ENCODE peak calls at places on chromosomes 13 and 19, in six cellular contexts. K is thoracic aorta, Q is cardiac fibroblast, X is heart left ventricle, B is HL-60, U is choroid plexus epithelial cell. J is an unnamed sample.

GRCh38 chr19:1206733-1207301 is 1.2 kb downstream of the STK11 start:
- DNase-seq in U (no peak), Q (no peak), B (peak; percentile 55), X (no peak), K (no peak), J (no peak)

GRCh38 chr19:2244486-2244885 is 4.6 kb upstream of the AMH start:
- DNase-seq in B (no peak), U (no peak), Q (no peak), K (no peak), X (no peak), J (no peak)

GRCh38 chr13:102873653-102874052 is 27.8 kb downstream of the ERCC5 start:
- DNase-seq in X (no peak), K (no peak), U (peak; percentile 72), B (no peak), Q (peak; percentile 29), J (peak; percentile 38)

GRCh38 chr19:2469102-2469914 is 6.6 kb upstream of the GADD45B start:
- DNase-seq in B (peak; percentile 39), U (peak; percentile 61), K (no peak), X (no peak), Q (peak; percentile 73), J (peak; percentile 89)

GRCh38 chr13:38418286-38418685 is 68.6 kb downstream of the UFM1 start:
- DNase-seq in U (peak; percentile 23), Q (no peak), K (no peak), B (no peak), X (no peak), J (peak; percentile 17)

GRCh38 chr13:97485328-97485727 is 51.4 kb downstream of the RAP2A start:
- DNase-seq in B (no peak), X (no peak), Q (no peak), U (peak; percentile 15), K (no peak), J (no peak)

GRCh38 chr13:38223093-38223492 is 126.6 kb upstream of the UFM1 start:
- DNase-seq in Q (peak; percentile 59), U (peak; percentile 73), K (no peak), X (no peak), B (no peak), J (peak; percentile 32)

GRCh38 chr19:10518444-10519361 is 1.5 kb upstream of the S1PR5 start:
- DNase-seq in U (no peak), K (no peak), X (no peak), Q (no peak), B (no peak), J (no peak)

GRCh38 chr19:14612657-14613056 is 29.8 kb downstream of the CLEC17A start:
- DNase-seq in K (no peak), X (no peak), B (no peak), U (no peak), Q (no peak), J (no peak)

GRCh38 chr13:112226320-112227002 is 149.7 kb upstream of the SPACA7 start:
- DNase-seq in B (no peak), X (no peak), U (no peak), Q (no peak), K (no peak), J (no peak)

GRCh38 chr13:48626726-48627451 is 26.8 kb upstream of the CYSLTR2 start:
- DNase-seq in B (no peak), Q (peak; percentile 51), X (no peak), U (peak; percentile 20), K (no peak), J (no peak)

GRCh38 chr19:46537136-46538097 is 41.8 kb upstream of the PNMA8B start:
- DNase-seq in K (no peak), U (peak; percentile 65), B (no peak), Q (peak; percentile 58), X (peak; percentile 80), J (peak; percentile 53)

GRCh38 chr13:28659611-28659970 is 661 bp downstream of the POMP start:
- DNase-seq in Q (peak; percentile 71), B (no peak), K (no peak), X (no peak), U (peak; percentile 77), J (peak; percentile 40)

GRCh38 chr13:28655566-28655965 is 3.4 kb upstream of the POMP start:
- DNase-seq in X (no peak), Q (peak; percentile 43), B (no peak), U (peak; percentile 69), K (no peak), J (peak; percentile 28)

GRCh38 chr13:28658796-28659610 is at the start of gene POMP:
- DNase-seq in B (peak; percentile 93), U (peak; percentile 96), X (peak; percentile 96), K (peak; percentile 81), Q (peak; percentile 98), J (peak; percentile 94)

GRCh38 chr13:28658539-28658795 is 463 bp upstream of the POMP start:
- DNase-seq in U (peak; percentile 23), Q (no peak), X (no peak), B (no peak), K (no peak), J (no peak)

DNA sequence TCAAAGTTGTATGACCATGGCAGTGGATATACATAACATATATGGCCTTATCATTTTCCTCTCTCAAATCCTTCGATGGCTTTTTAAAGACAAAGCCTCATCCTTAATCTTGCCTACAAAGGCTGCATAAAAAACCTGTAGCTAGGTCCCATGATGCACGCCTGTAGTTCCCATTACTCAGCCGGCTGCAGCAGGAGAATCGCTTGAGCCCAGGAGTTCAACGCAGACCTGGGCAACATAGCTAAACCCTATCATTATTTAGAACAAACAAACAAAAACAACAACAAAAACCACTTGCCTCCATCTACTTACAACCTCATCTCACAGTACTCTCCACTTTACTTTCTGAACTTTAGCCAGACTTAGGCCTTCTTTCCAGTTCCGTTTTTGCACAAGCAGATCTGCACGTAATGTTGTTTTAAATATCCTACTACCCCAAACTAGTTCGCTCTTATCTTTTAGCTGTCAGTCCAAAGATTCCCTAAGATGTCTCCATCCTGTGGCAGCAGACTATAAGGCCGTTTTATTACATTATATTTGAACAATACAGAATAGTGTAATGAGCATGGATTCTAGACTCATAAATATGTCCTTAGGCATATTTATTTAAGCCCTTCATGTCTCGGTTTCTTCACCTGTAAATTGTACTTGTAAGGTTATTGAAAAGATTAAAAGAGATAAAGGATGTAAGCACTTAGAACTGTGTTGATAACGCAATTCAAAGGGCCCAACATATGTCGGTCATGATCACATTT is 969 bp upstream of the POMP start:
- DNase-seq in U (peak; percentile 60), X (no peak), K (no peak), Q (peak; percentile 52), B (peak; percentile 35), J (no peak)
- TF ChIP-seq CTCF in U (peak; percentile 43), X (peak; percentile 20), K (no peak), Q (peak; percentile 7), B (no peak), J (no peak)

DNA sequence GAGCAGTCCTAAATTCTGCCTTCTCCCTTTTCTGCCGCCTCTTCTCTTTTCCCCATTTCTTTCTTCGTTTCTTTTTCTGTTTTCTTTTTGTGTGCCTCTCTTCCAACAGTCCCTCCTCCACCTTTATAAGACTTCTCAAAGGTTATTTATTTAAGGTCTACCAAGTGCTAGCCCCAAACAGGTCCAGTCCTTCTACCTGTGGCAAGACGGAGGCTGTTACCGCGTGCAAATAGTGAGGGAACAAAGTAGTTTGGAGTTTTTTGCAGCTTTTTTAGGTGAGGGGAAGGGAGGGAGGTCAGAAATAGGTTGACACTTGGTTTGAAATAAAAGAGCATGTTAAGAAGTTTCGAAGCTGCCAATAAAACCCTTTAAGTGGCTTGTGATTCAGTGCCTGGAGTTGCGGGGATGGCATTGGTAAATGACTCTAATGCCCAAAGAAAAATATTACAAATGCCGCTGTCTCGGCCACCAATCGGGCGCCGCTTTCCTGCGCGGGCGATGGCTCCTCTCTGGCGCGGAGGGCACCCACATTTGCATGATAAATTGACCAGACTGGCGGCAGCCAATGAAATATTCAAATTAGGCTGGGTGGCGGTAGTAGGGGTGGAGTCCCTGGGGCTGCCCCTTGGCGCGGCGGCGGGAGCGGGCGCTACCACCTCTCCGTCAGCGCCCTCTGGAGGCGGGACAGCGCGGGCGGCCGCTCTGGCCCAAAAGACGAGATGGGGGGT is 7.5 kb upstream of the TSHZ3 start:
- DNase-seq in U (no peak), K (no peak), Q (no peak), X (peak; percentile 79), B (no peak), J (no peak)
- TF ChIP-seq CTCF in U (peak; percentile 37), K (peak; percentile 37), Q (peak; percentile 17), X (peak; percentile 47), B (no peak), J (no peak)

DNA sequence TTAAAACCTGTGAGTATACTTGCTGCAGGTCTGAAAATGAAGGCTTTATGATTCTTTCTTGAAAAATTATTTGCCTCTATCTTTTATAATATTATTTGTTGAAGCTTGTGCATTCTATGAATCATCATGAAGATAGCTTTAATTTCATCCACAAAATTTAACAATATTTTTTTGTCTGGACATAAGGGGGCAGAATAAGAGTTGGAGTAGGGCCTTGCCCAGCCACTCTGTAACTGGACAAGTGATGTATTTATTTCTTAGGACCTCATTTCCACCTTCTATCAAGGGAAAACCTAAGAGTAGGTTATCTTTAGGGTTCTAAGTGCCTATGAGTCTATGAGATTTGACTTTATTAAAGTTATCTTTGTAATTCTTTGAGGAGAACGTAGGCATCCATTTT is 49.9 kb downstream of the N4BP2L1 start:
- DNase-seq in X (no peak), U (peak; percentile 13), K (no peak), B (no peak), Q (peak; percentile 22), J (no peak)
- TF ChIP-seq CTCF in X (peak; percentile 21), U (peak; percentile 23), K (no peak), B (no peak), Q (no peak), J (no peak)

DNA sequence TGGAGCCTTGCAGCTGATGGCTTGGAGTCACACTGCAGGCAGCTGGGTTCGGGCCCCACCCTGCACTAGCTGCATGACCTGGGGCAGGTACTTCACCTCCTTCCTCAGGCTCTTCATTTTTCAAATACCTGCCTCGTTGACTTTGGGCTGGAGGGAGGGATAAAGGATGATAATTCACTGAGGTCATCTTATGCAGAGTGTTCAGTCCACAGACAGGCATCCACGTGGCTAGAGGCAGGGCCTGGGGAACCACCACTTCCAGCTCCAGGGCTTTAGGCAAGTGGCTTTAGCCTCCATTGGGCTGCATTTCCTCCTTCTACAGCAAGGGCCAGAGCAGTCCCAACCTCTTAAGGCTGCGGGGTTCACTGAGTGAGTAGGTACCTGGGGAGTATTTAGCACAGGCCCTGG is 84.8 kb downstream of the SIPA1L3 start:
- DNase-seq in U (peak; percentile 35), K (no peak), X (no peak), B (no peak), Q (no peak), J (no peak)
- TF ChIP-seq CTCF in U (peak; percentile 7), K (no peak), X (no peak), B (no peak), Q (no peak), J (no peak)

DNA sequence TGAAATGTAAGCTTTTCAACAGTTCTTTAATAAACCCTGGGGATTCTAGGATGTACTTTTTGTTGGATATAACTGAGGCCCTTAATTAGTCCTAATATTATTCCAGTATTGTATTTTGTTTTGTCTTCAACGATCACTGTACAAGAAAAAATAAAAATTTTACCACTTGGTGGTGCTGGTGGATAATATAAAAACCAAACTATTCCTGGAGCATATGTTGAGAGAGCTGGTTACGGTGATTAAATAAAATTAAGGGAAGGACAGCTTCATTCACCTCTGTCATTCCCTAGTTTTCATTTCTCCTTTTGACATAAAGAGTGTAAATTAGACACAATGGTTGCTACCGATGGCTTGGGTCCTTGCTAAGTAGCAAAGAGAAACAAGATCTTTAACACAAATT is 598.6 kb upstream of the PCDH20 start:
- DNase-seq in B (no peak), X (no peak), Q (peak; percentile 1), K (no peak), U (peak; percentile 40), J (peak; percentile 38)
- TF ChIP-seq CTCF in B (no peak), X (peak; percentile 38), Q (no peak), K (no peak), U (peak; percentile 25), J (peak; percentile 42)